ENCODE peak calls at places on chromosomes 6 and 20, in ten cellular contexts. Z is left lung, U is choroid plexus epithelial cell, T is HCT116, J is fibroblast of the aortic adventitia, M is kidney epithelial cell, H is PC-3, W is AG09309, V is AG10803, O is dorsolateral prefrontal cortex. I is an unnamed sample.

GRCh38 chr6:44664716-44665115 is 277.2 kb downstream of the CDC5L start:
- DNase-seq in T (no peak), V (peak), U (peak), O (no peak), W (no peak), J (no peak), Z (no peak), H (no peak), M (no peak), I (peak)

GRCh38 chr6:103879800-103880199 is 979.9 kb downstream of the HACE1 start:
- DNase-seq in M (no peak), U (no peak), V (no peak), H (no peak), W (no peak), T (no peak), O (no peak), J (no peak), Z (no peak), I (no peak)

GRCh38 chr6:155678361-155678760 is 222.7 kb upstream of the NOX3 start:
- DNase-seq in U (peak), M (no peak), T (no peak), W (peak), H (no peak), V (no peak), Z (no peak), O (no peak), J (peak), I (no peak)

GRCh38 chr6:144737998-144738397 is 452.9 kb downstream of the UTRN start:
- DNase-seq in M (no peak), T (no peak), W (no peak), J (no peak), Z (no peak), V (no peak), H (no peak), U (no peak), O (no peak), I (no peak)

GRCh38 chr6:13472099-13472498 is 15.3 kb downstream of the GFOD1 start:
- DNase-seq in H (no peak), W (peak), O (no peak), U (no peak), M (no peak), V (peak), T (no peak), Z (no peak), J (no peak), I (no peak)

GRCh38 chr20:21125072-21125848 is 622 bp upstream of the KIZ start:
- DNase-seq in Z (no peak), M (no peak), O (peak), J (peak), H (peak), U (peak), V (peak), W (no peak), T (peak), I (no peak)

GRCh38 chr6:52391599-52391998 is 28.5 kb upstream of the EFHC1 start:
- DNase-seq in M (no peak), J (no peak), T (no peak), U (no peak), H (no peak), O (no peak), V (no peak), W (no peak), Z (no peak), I (no peak)

GRCh38 chr6:491233-491632 is 99.7 kb downstream of the IRF4 start:
- DNase-seq in H (no peak), U (no peak), O (no peak), V (no peak), Z (no peak), W (no peak), T (no peak), J (no peak), M (no peak), I (no peak)

GRCh38 chr6:82072113-82072512 is 175.4 kb downstream of the IBTK start:
- DNase-seq in J (no peak), H (no peak), U (peak), M (no peak), V (peak), T (no peak), O (no peak), Z (no peak), W (peak), I (no peak)

GRCh38 chr6:5215181-5215580 is 45.6 kb downstream of the LYRM4 start:
- DNase-seq in M (peak), Z (no peak), V (no peak), J (peak), W (no peak), U (no peak), T (no peak), O (no peak), H (peak), I (no peak)

GRCh38 chr6:4928426-4928825 is 75.4 kb downstream of the RPP40 start:
- DNase-seq in H (peak), O (no peak), V (peak), U (peak), M (peak), W (peak), J (peak), T (no peak), Z (no peak), I (no peak)

GRCh38 chr20:47725248-47725973 is 59.9 kb downstream of the SULF2 start:
- DNase-seq in H (peak), O (peak), W (peak), J (peak), V (peak), Z (peak), M (peak), U (peak), T (peak), I (peak)

GRCh38 chr20:710762-711120 is 35.1 kb upstream of the SCRT2 start:
- DNase-seq in U (no peak), J (no peak), O (no peak), M (no peak), V (no peak), H (no peak), W (no peak), T (no peak), Z (no peak), I (no peak)

GRCh38 chr6:25312034-25312620 is 33.0 kb downstream of the CARMIL1 start:
- DNase-seq in M (no peak), W (peak), V (peak), J (peak), T (no peak), H (peak), O (no peak), Z (no peak), U (peak), I (no peak)

GRCh38 chr20:5821627-5822215 is 71.5 kb downstream of the SHLD1 start:
- DNase-seq in U (no peak), W (no peak), Z (no peak), J (no peak), H (no peak), T (no peak), M (no peak), O (no peak), V (no peak), I (no peak)

GRCh38 chr6:63272397-63272796 is 47.4 kb downstream of the LGSN start:
- DNase-seq in U (peak), W (no peak), J (peak), V (peak), O (no peak), H (peak), M (no peak), Z (no peak), T (peak), I (no peak)

GRCh38 chr6:135686784-135687301 is 164.7 kb upstream of the PDE7B start:
- DNase-seq in Z (no peak), J (peak), U (peak), W (peak), T (no peak), O (no peak), H (peak), M (no peak), V (peak), I (no peak)

GRCh38 chr6:129667034-129667433 is 42.9 kb downstream of the ARHGAP18 start:
- DNase-seq in J (peak), O (no peak), W (no peak), Z (no peak), H (no peak), M (no peak), V (no peak), U (no peak), T (no peak), I (no peak)

GRCh38 chr20:61868466-61869090 is 197.1 kb downstream of the TAF4 start:
- DNase-seq in V (no peak), J (no peak), M (no peak), T (no peak), U (no peak), W (no peak), Z (peak), O (no peak), H (no peak), I (no peak)

GRCh38 chr20:38094373-38094775 is 60.8 kb downstream of the RPRD1B start:
- DNase-seq in M (no peak), T (no peak), U (peak), V (peak), J (peak), Z (no peak), O (no peak), H (peak), W (no peak), I (no peak)

GRCh38 chr6:144305985-144306384 is 20.9 kb downstream of the UTRN start:
- DNase-seq in M (no peak), J (no peak), T (no peak), H (peak), O (no peak), V (no peak), W (no peak), U (peak), Z (no peak), I (no peak)

GRCh38 chr6:33628401-33628964 is 7.4 kb downstream of the ITPR3 start:
- DNase-seq in M (no peak), H (no peak), J (no peak), W (no peak), Z (no peak), O (no peak), T (no peak), V (no peak), U (no peak), I (no peak)

GRCh38 chr6:95203153-95203754 is 374.1 kb upstream of the MANEA start:
- DNase-seq in W (no peak), Z (no peak), H (peak), V (no peak), U (peak), T (peak), M (no peak), O (no peak), J (peak), I (no peak)

DNA sequence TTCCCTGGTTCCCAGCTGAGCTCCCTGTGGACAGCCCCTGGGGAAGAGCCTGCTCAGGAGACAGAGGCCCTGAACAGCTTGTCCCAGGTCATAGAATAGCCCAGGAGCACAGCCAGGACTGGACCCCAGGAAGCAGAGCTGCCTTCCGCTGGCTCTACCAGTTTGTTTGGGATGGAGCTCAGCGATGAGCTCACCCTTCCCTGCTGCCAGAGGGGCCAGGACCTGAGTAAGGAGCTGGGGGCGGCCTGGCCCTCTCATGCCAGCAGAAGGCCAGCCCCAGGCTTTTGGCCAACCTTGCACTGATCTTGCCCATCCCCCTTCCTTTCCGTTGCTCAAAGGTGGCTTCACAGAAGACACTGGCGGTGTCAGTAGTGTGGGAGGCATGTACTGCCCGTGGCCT is 17.5 kb downstream of the MMP24OS start:
- DNase-seq in M (no peak), W (no peak), T (no peak), V (no peak), O (no peak), H (no peak), Z (no peak), U (no peak), J (no peak), I (no peak)
- TF ChIP-seq CTCF in M (no peak), W (no peak), T (no peak), V (no peak), O (no peak), H (no peak), Z (no peak), U (no peak), J (no peak), I (no peak)

DNA sequence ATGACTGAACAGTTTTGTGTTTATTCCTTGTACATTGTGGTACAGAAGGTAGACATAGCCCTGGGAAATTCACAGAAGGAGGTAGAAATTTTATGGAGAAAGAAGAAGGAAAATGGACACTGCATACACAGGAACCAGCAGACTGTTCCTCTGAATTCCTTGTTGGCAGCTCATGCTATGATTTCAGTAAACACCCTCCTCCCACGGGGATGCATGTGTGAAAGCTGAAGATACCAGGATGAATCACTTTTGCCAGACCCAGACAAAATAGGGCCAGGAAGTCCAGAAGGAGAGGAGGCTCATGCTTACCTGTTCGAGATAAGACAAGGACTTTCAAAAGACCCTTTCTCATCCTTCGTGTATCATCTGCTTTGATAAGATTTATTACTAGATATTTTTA is 110.3 kb upstream of the GGTLC1 start:
- DNase-seq in O (no peak), U (peak), T (no peak), M (no peak), W (peak), J (peak), H (peak), V (peak), Z (no peak), I (no peak)
- H3K4me3 ChIP-seq in O (no peak), U (no peak), T (no peak), M (no peak), W (no peak), J (no peak), H (no peak), V (no peak), Z (no peak), I (no peak)

GRCh38 chr6:169189686-169190085 is 64.0 kb downstream of the THBS2 start:
- DNase-seq in H (no peak), J (peak), U (no peak), T (no peak), Z (no peak), V (peak), M (no peak), W (no peak), O (no peak), I (no peak)
- TF ChIP-seq CTCF in H (no peak), J (no peak), U (no peak), T (no peak), Z (no peak), V (no peak), M (no peak), W (no peak), O (no peak), I (no peak)

GRCh38 chr20:51447765-51448148 is 94.8 kb downstream of the NFATC2 start:
- DNase-seq in Z (no peak), M (no peak), T (no peak), H (no peak), O (no peak), U (no peak), W (no peak), J (no peak), V (no peak), I (no peak)
- H3K4me3 ChIP-seq in Z (no peak), M (no peak), T (no peak), H (peak), O (no peak), U (no peak), W (no peak), J (no peak), V (no peak), I (no peak)

GRCh38 chr20:7274870-7275269 is 507.4 kb downstream of the BMP2 start:
- DNase-seq in H (no peak), T (no peak), Z (no peak), J (no peak), M (no peak), V (no peak), O (no peak), U (no peak), W (no peak), I (peak)

GRCh38 chr20:7269452-7269851 is 502.0 kb downstream of the BMP2 start:
- DNase-seq in V (no peak), J (no peak), T (no peak), Z (no peak), U (no peak), M (no peak), H (peak), W (no peak), O (no peak), I (no peak)

GRCh38 chr20:7275628-7276237 is 508.2 kb downstream of the BMP2 start:
- DNase-seq in H (no peak), U (no peak), J (no peak), W (no peak), O (no peak), T (no peak), M (no peak), Z (no peak), V (no peak), I (no peak)

GRCh38 chr20:7272512-7272911 is 505.0 kb downstream of the BMP2 start:
- DNase-seq in Z (no peak), V (no peak), O (no peak), W (no peak), H (peak), J (peak), T (no peak), M (no peak), U (peak), I (peak)
- TF ChIP-seq CTCF in Z (no peak), V (peak), O (peak), W (peak), H (peak), J (peak), T (no peak), M (peak), U (peak), I (peak)